ENCODE peak calls at places on chromosome 10, in nine cellular contexts. U, B, A, K, W, I, X, Y and F are unnamed samples.

GRCh38 chr10:132354356-132355094 is 22.5 kb downstream of the LRRC27 start:
- DNase-seq in U (no peak), B (no peak), A (no peak), K (no peak), W (no peak), I (no peak), X (no peak), Y (peak; percentile 37), F (no peak)

GRCh38 chr10:47340613-47341170 is 7.5 kb upstream of the RBP3 start:
- DNase-seq in U (no peak), B (peak; percentile 93), A (peak; percentile 62), K (peak; percentile 71), W (peak; percentile 54), I (peak; percentile 76), X (peak; percentile 69), Y (peak; percentile 87), F (peak; percentile 68)

GRCh38 chr10:95287281-95287680 is 3.5 kb downstream of the PDLIM1 start:
- DNase-seq in U (no peak), B (no peak), A (no peak), K (no peak), W (no peak), I (no peak), X (peak; percentile 53), Y (no peak), F (no peak)

GRCh38 chr10:7593905-7594304 is 72.9 kb downstream of the ITIH5 start:
- DNase-seq in U (no peak), B (no peak), A (no peak), K (no peak), W (no peak), I (no peak), X (no peak), Y (no peak), F (no peak)

GRCh38 chr10:114239117-114239993 is at the start of gene VWA2:
- DNase-seq in U (peak; percentile 34), B (peak; percentile 88), A (peak; percentile 48), K (peak; percentile 80), W (peak; percentile 47), I (peak; percentile 71), X (no peak), Y (peak; percentile 71), F (no peak)

GRCh38 chr10:86592413-86592812 is 61.9 kb upstream of the OPN4 start:
- DNase-seq in U (no peak), B (peak; percentile 69), A (no peak), K (peak; percentile 68), W (no peak), I (peak; percentile 51), X (no peak), Y (peak; percentile 55), F (no peak)

GRCh38 chr10:88456730-88457129 is 126.4 kb downstream of the RNLS start:
- DNase-seq in U (no peak), B (no peak), A (no peak), K (no peak), W (no peak), I (no peak), X (peak; percentile 91), Y (no peak), F (no peak)

GRCh38 chr10:71223365-71224058 is 11.1 kb downstream of the UNC5B start:
- DNase-seq in U (no peak), B (peak; percentile 43), A (no peak), K (no peak), W (no peak), I (no peak), X (no peak), Y (peak; percentile 21), F (no peak)

GRCh38 chr10:67853512-67853911 is 15.5 kb upstream of the DNAJC12 start:
- DNase-seq in U (no peak), B (no peak), A (no peak), K (no peak), W (no peak), I (no peak), X (no peak), Y (no peak), F (no peak)

GRCh38 chr10:68155615-68156205 is 46.4 kb downstream of the MYPN start:
- DNase-seq in U (no peak), B (no peak), A (no peak), K (no peak), W (no peak), I (no peak), X (no peak), Y (no peak), F (no peak)

GRCh38 chr10:95451150-95451549 is 110.0 kb downstream of the SORBS1 start:
- DNase-seq in U (no peak), B (no peak), A (no peak), K (no peak), W (no peak), I (no peak), X (no peak), Y (no peak), F (no peak)

GRCh38 chr10:6542999-6543430 is 37.1 kb downstream of the PRKCQ start:
- DNase-seq in U (no peak), B (peak; percentile 55), A (no peak), K (no peak), W (no peak), I (no peak), X (no peak), Y (peak; percentile 58), F (peak; percentile 37)

GRCh38 chr10:56547163-56547562 is 186.1 kb upstream of the ZWINT start:
- DNase-seq in U (no peak), B (no peak), A (no peak), K (no peak), W (no peak), I (no peak), X (no peak), Y (peak; percentile 44), F (no peak)

GRCh38 chr10:93266858-93267257 is 193.2 kb downstream of the CYP26A1 start:
- DNase-seq in U (no peak), B (no peak), A (no peak), K (no peak), W (no peak), I (no peak), X (no peak), Y (no peak), F (no peak)

GRCh38 chr10:93259126-93259525 is 185.4 kb downstream of the CYP26A1 start:
- DNase-seq in U (no peak), B (no peak), A (no peak), K (no peak), W (no peak), I (no peak), X (peak; percentile 26), Y (no peak), F (no peak)

GRCh38 chr10:93261961-93262610 is 188.4 kb downstream of the CYP26A1 start:
- DNase-seq in U (no peak), B (no peak), A (no peak), K (no peak), W (no peak), I (no peak), X (peak; percentile 38), Y (no peak), F (no peak)

GRCh38 chr10:93261089-93261488 is 187.4 kb downstream of the CYP26A1 start:
- DNase-seq in U (no peak), B (no peak), A (no peak), K (no peak), W (no peak), I (no peak), X (no peak), Y (no peak), F (no peak)
- TF ChIP-seq CTCF in U (no peak), B (no peak), A (no peak), K (no peak), W (no peak), I (no peak), X (no peak), Y (no peak), F (no peak)

DNA sequence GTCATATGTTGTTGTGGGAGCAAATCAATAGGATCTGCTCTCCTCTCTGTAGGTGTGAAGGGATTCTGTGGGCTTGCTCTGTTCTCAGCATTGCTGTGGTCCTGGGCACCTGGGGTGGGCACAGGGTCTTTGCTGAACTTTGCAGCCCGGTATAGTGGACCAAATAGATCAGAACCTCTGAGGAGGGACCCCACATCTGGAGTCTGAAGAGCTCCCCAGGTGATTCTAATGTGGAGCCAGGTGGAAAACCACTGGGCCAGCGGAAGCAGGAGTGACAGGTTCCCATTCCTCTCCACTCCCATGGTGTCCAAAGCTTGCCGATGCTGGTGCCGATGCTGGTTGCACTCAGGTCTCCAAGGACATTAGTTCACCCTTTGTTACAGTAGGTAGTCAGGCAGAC is 257.2 kb downstream of the GLRX3 start:
- DNase-seq in U (no peak), B (peak; percentile 16), A (no peak), K (no peak), W (no peak), I (peak; percentile 3), X (no peak), Y (no peak), F (no peak)
- H3K9me3 ChIP-seq in U (peaks cover 31% of the 10 kb centered on the region), B (peaks cover 42% of the 10 kb centered on the region), A (no peaks in the 10 kb centered on the region), K (no peaks in the 10 kb centered on the region), W (peaks cover 17% of the 10 kb centered on the region), I (peaks cover 13% of the 10 kb centered on the region), X (no peaks in the 10 kb centered on the region), Y (no peaks in the 10 kb centered on the region), F (peaks cover 19% of the 10 kb centered on the region)

GRCh38 chr10:62249974-62250373 is 18.7 kb downstream of the RTKN2 start:
- DNase-seq in U (no peak), B (no peak), A (no peak), K (no peak), W (no peak), I (no peak), X (no peak), Y (no peak), F (no peak)

GRCh38 chr10:62258926-62259325 is 9.7 kb downstream of the RTKN2 start:
- DNase-seq in U (no peak), B (no peak), A (no peak), K (no peak), W (no peak), I (no peak), X (no peak), Y (no peak), F (no peak)

GRCh38 chr10:62250594-62251198 is 17.9 kb downstream of the RTKN2 start:
- DNase-seq in U (no peak), B (no peak), A (no peak), K (peak; percentile 61), W (no peak), I (no peak), X (no peak), Y (peak; percentile 52), F (no peak)

GRCh38 chr10:62252051-62252450 is 16.6 kb downstream of the RTKN2 start:
- DNase-seq in U (no peak), B (no peak), A (no peak), K (no peak), W (no peak), I (no peak), X (no peak), Y (no peak), F (no peak)

GRCh38 chr10:62253704-62254103 is 14.9 kb downstream of the RTKN2 start:
- DNase-seq in U (no peak), B (no peak), A (no peak), K (no peak), W (no peak), I (no peak), X (no peak), Y (no peak), F (no peak)
- TF ChIP-seq CTCF in U (no peak), B (no peak), A (no peak), K (no peak), W (no peak), I (no peak), X (no peak), Y (no peak), F (no peak)

DNA sequence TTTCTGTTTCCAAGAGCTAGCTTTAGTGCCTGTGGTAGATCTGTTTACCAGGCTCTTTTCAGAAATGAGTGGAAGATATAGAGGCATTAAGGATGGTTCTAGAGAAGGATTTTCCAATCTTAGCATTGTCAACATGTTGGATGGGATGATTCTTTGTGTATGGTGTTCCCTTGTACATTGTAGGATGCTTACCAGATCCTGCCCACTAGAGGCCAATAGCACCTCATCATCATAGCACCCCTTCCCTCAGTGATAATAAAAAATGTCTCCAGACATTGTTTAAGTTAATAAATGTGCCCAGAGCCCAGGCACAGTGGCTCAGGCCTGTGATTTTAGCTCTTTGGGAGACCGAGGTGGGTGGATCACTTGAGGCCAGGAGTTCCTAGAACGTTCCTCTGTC is 121.2 kb downstream of the ANKRD30A start:
- DNase-seq in U (no peak), B (no peak), A (no peak), K (no peak), W (no peak), I (no peak), X (no peak), Y (no peak), F (no peak)
- H3K9me3 ChIP-seq in U (no peaks in the 10 kb centered on the region), B (peaks cover 75% of the 10 kb centered on the region), A (no peaks in the 10 kb centered on the region), K (no peaks in the 10 kb centered on the region), W (no peaks in the 10 kb centered on the region), I (peaks cover 72% of the 10 kb centered on the region), X (no peaks in the 10 kb centered on the region), Y (no peaks in the 10 kb centered on the region), F (no peaks in the 10 kb centered on the region)